ENCODE peak calls at places on chromosomes 16 and 17, in nine cellular contexts. Z, K, Y, Q, H, B, L, R and I are unnamed samples.

GRCh38 chr17:42118545-42118944 is 2.6 kb downstream of the KAT2A start:
- DNase-seq in H (peak), L (no peak), Q (no peak), K (peak), R (no peak), Y (peak), B (no peak), Z (no peak), I (no peak)

GRCh38 chr16:58234831-58235595 is 37.1 kb upstream of the CSNK2A2 start:
- DNase-seq in H (no peak), R (no peak), K (no peak), L (no peak), B (no peak), Y (no peak), Z (no peak), Q (no peak), I (no peak)

GRCh38 chr16:80802129-80802528 is 2.3 kb downstream of the CDYL2 start:
- DNase-seq in R (no peak), L (no peak), Q (no peak), H (no peak), K (no peak), Y (no peak), Z (no peak), B (no peak), I (no peak)

GRCh38 chr16:83113317-83113716 is 486.5 kb downstream of the CDH13 start:
- DNase-seq in Y (peak), L (no peak), K (no peak), H (no peak), B (no peak), R (no peak), Z (no peak), Q (no peak), I (no peak)

GRCh38 chr17:18182190-18182977 is 1.2 kb upstream of the ALKBH5 start:
- DNase-seq in K (no peak), H (peak), Q (peak), R (peak), L (no peak), Y (peak), Z (no peak), B (no peak), I (no peak)

GRCh38 chr17:27578718-27579085 is 52.3 kb upstream of the LGALS9 start:
- DNase-seq in L (no peak), K (no peak), Q (no peak), Y (peak), B (no peak), R (no peak), H (no peak), Z (no peak), I (no peak)

GRCh38 chr16:52050418-52050817 is 496.5 kb downstream of the TOX3 start:
- DNase-seq in L (no peak), Y (no peak), B (no peak), Z (no peak), H (no peak), R (no peak), K (no peak), Q (no peak), I (no peak)

GRCh38 chr17:9790889-9791876 is at the start of gene DHRS7C:
- DNase-seq in R (no peak), Y (no peak), K (no peak), Z (no peak), L (no peak), H (no peak), B (no peak), Q (no peak), I (no peak)

GRCh38 chr16:17227278-17227677 is 243.5 kb downstream of the XYLT1 start:
- DNase-seq in L (no peak), Z (no peak), K (peak), R (no peak), H (no peak), Q (no peak), Y (no peak), B (no peak), I (no peak)

GRCh38 chr17:5583426-5584382 is 605 bp downstream of the NLRP1 start:
- DNase-seq in L (no peak), H (no peak), R (no peak), Z (no peak), K (no peak), Q (peak), Y (no peak), B (no peak), I (no peak)

GRCh38 chr16:66250686-66251405 is 115.6 kb upstream of the CDH5 start:
- DNase-seq in H (peak), L (no peak), R (no peak), Q (peak), K (no peak), B (peak), Y (peak), Z (peak), I (peak)

GRCh38 chr17:74822329-74823175 is 37.1 kb downstream of the GRIN2C start:
- DNase-seq in L (no peak), K (no peak), B (no peak), H (no peak), R (no peak), Q (no peak), Y (no peak), Z (no peak), I (no peak)

GRCh38 chr17:57033296-57033695 is 51.8 kb upstream of the AKAP1 start:
- DNase-seq in K (no peak), Z (peak), L (no peak), Y (peak), R (peak), B (no peak), Q (no peak), H (peak), I (peak)

GRCh38 chr17:49993423-49994037 is 1.5 kb downstream of the DLX3 start:
- DNase-seq in Y (peak), B (no peak), L (no peak), Q (no peak), K (no peak), Z (peak), H (peak), R (no peak), I (peak)

GRCh38 chr16:56408379-56409098 is 16.8 kb downstream of the AMFR start:
- DNase-seq in R (no peak), L (no peak), Q (no peak), Z (peak), H (no peak), Y (no peak), B (no peak), K (no peak), I (no peak)

GRCh38 chr17:8225813-8226535 is 15.6 kb upstream of the AURKB start:
- DNase-seq in H (peak), B (no peak), L (peak), Y (peak), Q (peak), R (no peak), Z (peak), K (peak), I (no peak)

GRCh38 chr16:81137012-81137335 is 40.8 kb upstream of the GCSH start:
- DNase-seq in H (no peak), K (no peak), Y (no peak), Q (no peak), B (no peak), Z (no peak), R (no peak), L (no peak), I (no peak)

GRCh38 chr16:68387301-68387700 is 61.0 kb downstream of the SMPD3 start:
- DNase-seq in B (no peak), R (no peak), L (no peak), Q (no peak), H (peak), K (no peak), Y (peak), Z (no peak), I (no peak)

GRCh38 chr16:1614226-1615102 is 2.3 kb downstream of the CRAMP1 start:
- DNase-seq in L (no peak), R (no peak), Q (no peak), K (no peak), B (no peak), Z (peak), H (peak), Y (peak), I (no peak)

DNA sequence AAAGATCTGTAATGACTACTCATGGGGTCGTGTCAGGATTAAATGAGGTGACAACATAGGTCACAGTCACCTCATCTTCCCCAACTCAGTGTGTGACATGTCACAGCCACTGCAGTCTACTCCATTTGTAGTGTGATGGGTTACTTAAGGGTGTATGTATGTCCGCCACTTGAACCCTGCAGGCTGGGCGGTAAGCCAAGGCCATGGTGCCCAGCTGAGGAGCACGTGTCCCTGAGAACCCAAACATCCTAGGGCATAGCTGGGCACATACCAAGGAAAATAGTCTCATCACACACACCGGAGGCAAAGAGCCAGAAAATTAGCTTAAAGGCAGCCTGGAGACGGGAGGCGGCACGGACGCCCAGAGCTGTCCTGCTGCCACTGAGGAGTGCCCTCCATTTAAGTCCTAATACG is 8.2 kb downstream of the DCAKD start:
- DNase-seq in Y (no peak), Q (no peak), Z (no peak), H (no peak), R (no peak), B (peak), K (no peak), L (no peak), I (no peak)
- H3K27ac ChIP-seq in Y (no peak), Q (no peak), Z (no peak), H (no peak), R (no peak), B (peak), K (no peak), L (no peak), I (peak)

GRCh38 chr17:80284631-80285030 is 24.0 kb downstream of the RNF213 start:
- DNase-seq in L (no peak), K (no peak), Q (no peak), H (no peak), Y (no peak), Z (peak), B (no peak), R (no peak), I (no peak)
- TF ChIP-seq CTCF in L (no peak), K (peak), Q (no peak), H (no peak), Y (no peak), Z (peak), B (no peak), R (no peak), I (no peak)

GRCh38 chr17:82298538-82299421 is 18.6 kb downstream of the CD7 start:
- DNase-seq in Z (no peak), Q (no peak), B (peak), H (no peak), Y (no peak), L (no peak), R (no peak), K (no peak), I (no peak)

GRCh38 chr17:82300228-82300627 is 17.2 kb downstream of the CD7 start:
- DNase-seq in Y (no peak), B (no peak), L (no peak), R (no peak), K (no peak), H (no peak), Q (no peak), Z (no peak), I (no peak)

GRCh38 chr17:82300707-82301270 is 16.6 kb downstream of the CD7 start:
- DNase-seq in Y (peak), R (no peak), B (peak), L (no peak), H (peak), K (no peak), Z (peak), Q (peak), I (no peak)

GRCh38 chr17:82297804-82298537 is 19.4 kb downstream of the CD7 start:
- DNase-seq in L (peak), Z (peak), Y (peak), B (peak), K (no peak), Q (peak), R (peak), H (peak), I (peak)

GRCh38 chr17:82299452-82299851 is 18.0 kb downstream of the CD7 start:
- DNase-seq in R (no peak), B (no peak), Q (no peak), Y (no peak), H (no peak), L (no peak), K (no peak), Z (no peak), I (no peak)
- H3K27ac ChIP-seq in R (peak), B (peak), Q (peak), Y (no peak), H (peak), L (peak), K (peak), Z (peak), I (peak)

DNA sequence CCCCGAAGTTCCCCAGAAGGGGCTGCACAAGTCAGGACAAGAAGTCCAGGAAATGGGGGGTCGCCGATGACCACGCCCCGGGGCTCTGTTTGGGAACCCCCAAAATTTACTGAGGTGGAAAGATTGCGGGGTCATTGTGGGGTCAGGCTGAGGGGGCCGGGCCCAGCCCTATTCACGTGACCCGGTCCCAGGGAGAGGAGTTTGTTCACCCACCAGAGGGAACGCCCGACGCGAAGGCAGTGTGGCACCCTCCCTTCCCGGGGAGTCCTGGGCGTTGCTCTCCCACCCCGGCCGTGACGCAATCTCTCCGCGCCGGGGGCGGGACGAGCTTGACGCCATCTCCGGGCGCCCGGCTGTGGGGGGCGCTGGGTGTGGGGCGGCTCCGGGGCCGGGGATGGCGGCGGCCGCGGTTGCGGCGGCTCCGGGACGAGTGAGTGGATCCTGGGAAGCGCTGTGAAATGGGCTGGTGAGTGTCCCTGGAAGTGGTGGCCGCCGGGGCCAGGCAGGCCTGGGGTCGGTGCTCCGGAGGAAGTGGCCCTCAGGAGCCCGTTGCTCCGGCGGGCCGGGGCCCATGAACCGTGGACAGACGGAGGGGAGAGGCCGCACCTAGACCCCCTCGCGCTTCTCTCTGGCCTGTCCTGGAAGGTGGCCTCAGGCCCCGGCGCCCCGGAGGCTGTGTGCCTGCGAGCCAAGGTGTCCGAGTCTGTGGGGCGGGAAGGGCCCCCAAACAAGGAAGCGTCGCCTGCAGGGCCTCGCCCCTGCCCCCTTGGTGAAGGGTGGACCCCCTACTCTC is at the start of gene ATXN1L:
- DNase-seq in K (peak), R (peak), Z (peak), H (peak), Y (peak), B (peak), L (peak), Q (peak), I (peak)
- TF ChIP-seq CTCF in K (no peak), R (no peak), Z (no peak), H (no peak), Y (peak), B (no peak), L (no peak), Q (peak), I (no peak)

GRCh38 chr17:17098426-17099035 is 56.3 kb downstream of the MPRIP start:
- DNase-seq in B (peak), H (no peak), R (no peak), Q (peak), K (no peak), Y (peak), L (no peak), Z (no peak), I (no peak)
- H3K27ac ChIP-seq in B (peak), H (peak), R (peak), Q (peak), K (no peak), Y (peak), L (no peak), Z (no peak), I (peak)

GRCh38 chr16:70253291-70254094 is 1.8 kb upstream of the EXOSC6 start:
- DNase-seq in K (peak), H (no peak), B (no peak), Z (peak), L (no peak), Q (no peak), R (no peak), Y (peak), I (no peak)

GRCh38 chr16:70255584-70255983 is 3.8 kb upstream of the EXOSC6 start:
- DNase-seq in Y (no peak), R (no peak), L (no peak), H (peak), Z (no peak), K (no peak), Q (no peak), B (no peak), I (no peak)

GRCh38 chr16:70252355-70252988 is 732 bp upstream of the EXOSC6 start:
- DNase-seq in Y (no peak), B (no peak), Z (no peak), R (no peak), K (no peak), L (no peak), Q (no peak), H (no peak), I (no peak)

GRCh38 chr16:70254965-70255286 is 3.2 kb upstream of the EXOSC6 start:
- DNase-seq in R (no peak), Q (no peak), H (no peak), B (no peak), L (no peak), K (no peak), Y (no peak), Z (no peak), I (no peak)

DNA sequence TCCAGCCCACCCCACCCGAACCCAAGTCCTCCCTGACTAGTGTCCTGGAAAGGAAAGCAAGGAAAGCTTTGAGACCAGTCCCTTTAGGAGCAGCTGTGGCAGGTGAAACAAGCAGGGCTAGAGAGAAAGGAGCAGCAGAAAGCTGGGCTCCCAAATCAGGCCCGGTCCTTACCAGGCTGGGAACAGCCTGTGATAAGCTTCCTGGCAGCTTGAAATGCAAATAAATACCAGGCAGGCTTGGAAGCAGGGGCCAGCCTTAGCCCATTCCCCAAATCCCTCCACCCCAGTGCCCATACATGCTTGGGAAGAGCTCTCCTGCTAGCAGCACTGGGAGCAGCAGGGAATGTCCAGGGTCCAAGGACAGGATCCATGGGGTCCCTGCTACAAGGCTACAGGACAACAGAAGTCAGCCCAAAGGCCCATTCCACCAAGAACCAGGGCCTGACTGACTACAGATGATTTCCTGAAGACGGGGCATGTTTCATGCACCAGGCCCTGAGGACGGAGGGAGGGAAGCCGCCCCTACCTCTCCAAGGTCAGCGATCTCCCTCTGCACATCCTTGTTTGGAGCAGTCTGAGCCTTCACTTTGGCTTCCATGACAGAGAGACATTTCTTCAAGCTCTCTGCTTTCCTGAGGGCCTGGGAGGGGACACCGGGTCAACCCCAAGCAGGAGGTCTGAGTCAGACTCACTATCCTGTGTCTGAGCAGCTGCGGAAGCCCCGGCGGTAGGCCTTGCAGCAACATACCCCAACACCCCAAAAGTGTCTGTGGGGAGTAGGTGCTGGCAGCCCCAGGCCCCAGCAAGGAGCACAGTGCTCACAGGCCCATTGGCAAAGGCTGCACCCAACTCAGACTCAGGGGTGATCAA is 2.6 kb upstream of the EXOSC6 start:
- DNase-seq in Z (no peak), R (no peak), B (no peak), H (no peak), Y (no peak), L (no peak), Q (no peak), K (no peak), I (no peak)
- TF ChIP-seq CTCF in Z (peak), R (no peak), B (no peak), H (no peak), Y (no peak), L (peak), Q (no peak), K (no peak), I (no peak)

DNA sequence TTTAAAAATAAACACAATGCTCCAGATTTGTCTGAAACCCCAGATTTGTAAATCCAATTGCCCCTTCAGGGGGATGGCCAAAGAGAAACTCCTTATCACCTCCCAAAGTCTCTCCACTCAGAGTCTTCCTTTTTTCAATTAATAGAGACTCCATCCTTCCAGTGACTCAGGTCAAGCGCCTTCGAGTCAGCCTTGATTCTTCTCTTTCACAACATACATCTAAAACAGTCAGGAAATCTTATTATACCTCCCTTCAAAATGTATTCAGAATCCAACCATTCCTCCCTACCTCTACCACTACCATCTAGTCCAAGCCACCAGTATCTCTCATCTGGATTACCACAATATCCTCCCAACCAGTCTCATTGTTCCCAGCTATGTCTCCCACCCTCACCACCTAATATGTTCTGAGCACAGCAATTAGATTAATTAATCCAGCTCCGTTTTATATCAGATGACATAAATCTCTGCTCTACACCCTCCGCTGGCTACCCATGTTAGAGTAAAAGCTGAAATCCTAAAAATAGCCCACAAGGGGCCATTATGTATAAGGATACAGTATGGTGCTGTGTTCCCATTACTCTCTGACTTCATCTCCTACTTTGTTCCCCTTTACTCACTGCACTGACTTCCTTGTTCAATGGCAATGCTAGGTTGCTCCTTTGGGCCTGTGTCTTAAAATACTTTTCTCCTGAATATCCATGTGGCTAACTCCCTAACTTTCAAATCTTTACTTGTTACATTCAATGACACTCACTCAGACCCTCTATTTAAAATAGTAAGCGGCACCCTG is 11.8 kb downstream of the SIAH1 start:
- DNase-seq in L (no peak), R (no peak), K (no peak), B (no peak), Z (no peak), Q (no peak), H (no peak), Y (no peak), I (no peak)
- H3K27ac ChIP-seq in L (no peak), R (no peak), K (no peak), B (no peak), Z (no peak), Q (peak), H (no peak), Y (no peak), I (no peak)

DNA sequence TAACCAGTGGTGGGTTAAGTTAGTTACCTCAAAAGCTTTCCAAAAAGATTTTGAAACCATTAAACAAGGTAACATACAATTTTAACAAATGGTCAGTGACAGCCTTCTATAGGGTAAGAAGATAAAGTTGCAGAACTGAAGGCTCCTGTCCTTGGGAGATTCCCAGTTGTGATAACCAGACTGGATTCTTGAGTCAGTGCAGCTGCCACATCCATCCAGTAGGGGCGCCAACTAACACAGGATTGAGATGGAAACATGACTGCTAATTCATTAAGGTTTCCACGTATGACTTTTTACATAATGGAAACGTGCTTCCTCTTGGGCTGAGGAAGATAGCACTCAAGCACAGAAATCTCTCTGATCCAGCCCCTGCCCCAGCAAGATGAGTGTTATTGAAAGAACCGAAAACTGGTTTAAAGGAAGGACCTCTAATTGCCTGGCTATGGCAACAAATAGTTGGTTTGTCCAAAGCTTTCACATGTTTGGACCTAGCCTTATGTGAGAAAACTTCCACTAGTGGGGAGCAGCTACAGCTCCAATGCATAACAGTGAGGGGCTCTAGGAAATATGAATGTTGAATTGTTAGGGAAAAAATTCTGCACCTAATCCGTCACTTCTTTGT is 269.8 kb upstream of the MYOCD start:
- DNase-seq in L (no peak), K (peak), B (no peak), Q (no peak), Y (peak), H (peak), R (no peak), Z (peak), I (no peak)
- TF ChIP-seq CTCF in L (no peak), K (peak), B (no peak), Q (peak), Y (peak), H (no peak), R (peak), Z (peak), I (no peak)